ENCODE peak calls at places on chromosomes 7 and 10, in seven cellular contexts. One of them, this sample, is unnamed.
A peak's percentile ranks its signal among the peaks of the same experiment; 100 is the strongest.

GRCh38 chr10:79348640-79348988 is 1.3 kb downstream of the PPIF start:
- DNase-seq in IMR-90: no peak
- DNase-seq in GM12865: no peak
- DNase-seq in CD4-positive, CD25-positive, alpha-beta regulatory T cell: no peak
- DNase-seq in HTR-8/SVneo: no peak
- DNase-seq in Daoy: no peak
- DNase-seq in NCI-H1417: no peak
- DNase-seq in this sample: no peak

GRCh38 chr7:94971051-94971867 is 63.9 kb downstream of the PPP1R9A start:
- DNase-seq in CD4-positive, CD25-positive, alpha-beta regulatory T cell: no peak
- DNase-seq in HTR-8/SVneo: no peak
- DNase-seq in GM12865: no peak
- DNase-seq in NCI-H1417: no peak
- DNase-seq in IMR-90: no peak
- DNase-seq in Daoy: peak; percentile 7
- DNase-seq in this sample: no peak

GRCh38 chr10:46226232-46226631 is 60.6 kb upstream of the ANTXRL start:
- DNase-seq in Daoy: no peak
- DNase-seq in GM12865: no peak
- DNase-seq in CD4-positive, CD25-positive, alpha-beta regulatory T cell: no peak
- DNase-seq in IMR-90: no peak
- DNase-seq in NCI-H1417: no peak
- DNase-seq in HTR-8/SVneo: no peak
- DNase-seq in this sample: no peak

GRCh38 chr10:15518256-15518655 is 147.2 kb upstream of the FAM171A1 start:
- DNase-seq in GM12865: no peak
- DNase-seq in HTR-8/SVneo: peak; percentile 18
- DNase-seq in Daoy: peak; percentile 72
- DNase-seq in NCI-H1417: no peak
- DNase-seq in CD4-positive, CD25-positive, alpha-beta regulatory T cell: no peak
- DNase-seq in IMR-90: no peak
- DNase-seq in this sample: no peak

GRCh38 chr10:71706216-71707121 is 13.1 kb downstream of the C10orf105 start:
- DNase-seq in HTR-8/SVneo: no peak
- DNase-seq in Daoy: no peak
- DNase-seq in IMR-90: no peak
- DNase-seq in NCI-H1417: no peak
- DNase-seq in GM12865: no peak
- DNase-seq in CD4-positive, CD25-positive, alpha-beta regulatory T cell: no peak
- DNase-seq in this sample: no peak

GRCh38 chr7:155533827-155534690 is 12.3 kb downstream of the CNPY1 start:
- DNase-seq in CD4-positive, CD25-positive, alpha-beta regulatory T cell: no peak
- DNase-seq in Daoy: peak; percentile 78
- DNase-seq in HTR-8/SVneo: peak; percentile 27
- DNase-seq in GM12865: peak; percentile 31
- DNase-seq in NCI-H1417: peak; percentile 60
- DNase-seq in IMR-90: no peak
- DNase-seq in this sample: no peak

GRCh38 chr10:116742367-116743265 is at the start of gene HSPA12A:
- DNase-seq in GM12865: peak; percentile 48
- DNase-seq in CD4-positive, CD25-positive, alpha-beta regulatory T cell: peak; percentile 19
- DNase-seq in IMR-90: peak; percentile 89
- DNase-seq in Daoy: peak; percentile 79
- DNase-seq in HTR-8/SVneo: peak; percentile 50
- DNase-seq in NCI-H1417: peak; percentile 74
- DNase-seq in this sample: no peak

GRCh38 chr10:127441350-127442219 is 107.5 kb upstream of the NPS start:
- DNase-seq in Daoy: no peak
- DNase-seq in HTR-8/SVneo: no peak
- DNase-seq in IMR-90: no peak
- DNase-seq in NCI-H1417: no peak
- DNase-seq in CD4-positive, CD25-positive, alpha-beta regulatory T cell: no peak
- DNase-seq in GM12865: no peak
- DNase-seq in this sample: no peak

GRCh38 chr10:75972494-75973276 is 541.3 kb downstream of the LRMDA start:
- DNase-seq in NCI-H1417: peak; percentile 3
- DNase-seq in Daoy: peak; percentile 12
- DNase-seq in IMR-90: peak; percentile 52
- DNase-seq in GM12865: no peak
- DNase-seq in CD4-positive, CD25-positive, alpha-beta regulatory T cell: no peak
- DNase-seq in HTR-8/SVneo: no peak
- DNase-seq in this sample: no peak

GRCh38 chr7:74606101-74606908 is 51.2 kb upstream of the GTF2I start:
- DNase-seq in GM12865: peak; percentile 55
- DNase-seq in CD4-positive, CD25-positive, alpha-beta regulatory T cell: peak; percentile 7
- DNase-seq in NCI-H1417: peak; percentile 46
- DNase-seq in Daoy: peak; percentile 74
- DNase-seq in HTR-8/SVneo: no peak
- DNase-seq in IMR-90: no peak
- DNase-seq in this sample: no peak

GRCh38 chr10:20105931-20106330 is 289.7 kb downstream of the PLXDC2 start:
- DNase-seq in CD4-positive, CD25-positive, alpha-beta regulatory T cell: no peak
- DNase-seq in Daoy: no peak
- DNase-seq in IMR-90: peak; percentile 80
- DNase-seq in NCI-H1417: no peak
- DNase-seq in GM12865: no peak
- DNase-seq in HTR-8/SVneo: no peak
- DNase-seq in this sample: no peak

GRCh38 chr10:132151951-132152505 is 34.7 kb upstream of the DPYSL4 start:
- DNase-seq in Daoy: no peak
- DNase-seq in CD4-positive, CD25-positive, alpha-beta regulatory T cell: no peak
- DNase-seq in HTR-8/SVneo: no peak
- DNase-seq in IMR-90: no peak
- DNase-seq in NCI-H1417: no peak
- DNase-seq in GM12865: no peak
- DNase-seq in this sample: no peak

GRCh38 chr10:78224602-78225001 is 190.9 kb downstream of the RPS24 start:
- DNase-seq in IMR-90: peak; percentile 83
- DNase-seq in HTR-8/SVneo: no peak
- DNase-seq in NCI-H1417: no peak
- DNase-seq in Daoy: peak; percentile 45
- DNase-seq in CD4-positive, CD25-positive, alpha-beta regulatory T cell: no peak
- DNase-seq in GM12865: no peak
- DNase-seq in this sample: no peak

GRCh38 chr10:34235164-34235832 is 579.8 kb downstream of the PARD3 start:
- DNase-seq in NCI-H1417: no peak
- DNase-seq in IMR-90: peak; percentile 83
- DNase-seq in HTR-8/SVneo: peak; percentile 20
- DNase-seq in CD4-positive, CD25-positive, alpha-beta regulatory T cell: no peak
- DNase-seq in Daoy: peak; percentile 72
- DNase-seq in GM12865: no peak
- DNase-seq in this sample: no peak

GRCh38 chr7:14340415-14341079 is 351.1 kb upstream of the ETV1 start:
- DNase-seq in CD4-positive, CD25-positive, alpha-beta regulatory T cell: no peak
- DNase-seq in IMR-90: no peak
- DNase-seq in GM12865: no peak
- DNase-seq in Daoy: no peak
- DNase-seq in NCI-H1417: peak; percentile 76
- DNase-seq in HTR-8/SVneo: no peak
- DNase-seq in this sample: no peak

GRCh38 chr10:80400136-80400804 is 8.1 kb upstream of the PRXL2A start:
- DNase-seq in NCI-H1417: no peak
- DNase-seq in CD4-positive, CD25-positive, alpha-beta regulatory T cell: no peak
- DNase-seq in GM12865: no peak
- DNase-seq in HTR-8/SVneo: no peak
- DNase-seq in Daoy: no peak
- DNase-seq in IMR-90: no peak
- DNase-seq in this sample: no peak

GRCh38 chr10:1115262-1115955 is 59.2 kb downstream of the WDR37 start:
- DNase-seq in IMR-90: no peak
- DNase-seq in HTR-8/SVneo: no peak
- DNase-seq in NCI-H1417: no peak
- DNase-seq in CD4-positive, CD25-positive, alpha-beta regulatory T cell: no peak
- DNase-seq in GM12865: no peak
- DNase-seq in Daoy: no peak
- DNase-seq in this sample: no peak

GRCh38 chr10:3652886-3653285 is 132.1 kb downstream of the KLF6 start:
- DNase-seq in HTR-8/SVneo: no peak
- DNase-seq in CD4-positive, CD25-positive, alpha-beta regulatory T cell: no peak
- DNase-seq in GM12865: no peak
- DNase-seq in NCI-H1417: no peak
- DNase-seq in Daoy: peak; percentile 18
- DNase-seq in IMR-90: peak; percentile 40
- DNase-seq in this sample: no peak

GRCh38 chr7:103857435-103857834 is 132.0 kb downstream of the RELN start:
- DNase-seq in NCI-H1417: peak; percentile 73
- DNase-seq in IMR-90: no peak
- DNase-seq in HTR-8/SVneo: no peak
- DNase-seq in CD4-positive, CD25-positive, alpha-beta regulatory T cell: no peak
- DNase-seq in GM12865: no peak
- DNase-seq in Daoy: no peak
- DNase-seq in this sample: no peak

GRCh38 chr7:84384417-84384816 is 189.8 kb upstream of the SEMA3A start:
- DNase-seq in NCI-H1417: no peak
- DNase-seq in GM12865: no peak
- DNase-seq in HTR-8/SVneo: no peak
- DNase-seq in IMR-90: peak; percentile 46
- DNase-seq in Daoy: no peak
- DNase-seq in CD4-positive, CD25-positive, alpha-beta regulatory T cell: no peak
- DNase-seq in this sample: no peak

GRCh38 chr7:150686030-150686626 is 622 bp downstream of the GIMAP2 start:
- DNase-seq in IMR-90: no peak
- DNase-seq in NCI-H1417: no peak
- DNase-seq in GM12865: peak; percentile 52
- DNase-seq in CD4-positive, CD25-positive, alpha-beta regulatory T cell: no peak
- DNase-seq in Daoy: peak; percentile 15
- DNase-seq in HTR-8/SVneo: no peak
- DNase-seq in this sample: no peak

GRCh38 chr7:7221602-7222038 is 39.3 kb downstream of the C1GALT1 start:
- DNase-seq in Daoy: peak; percentile 68
- DNase-seq in HTR-8/SVneo: peak; percentile 21
- DNase-seq in GM12865: no peak
- DNase-seq in IMR-90: peak; percentile 75
- DNase-seq in CD4-positive, CD25-positive, alpha-beta regulatory T cell: no peak
- DNase-seq in NCI-H1417: no peak
- DNase-seq in this sample: no peak

GRCh38 chr10:84296071-84296981 is 32.1 kb upstream of the CCSER2 start:
- DNase-seq in GM12865: no peak
- DNase-seq in CD4-positive, CD25-positive, alpha-beta regulatory T cell: no peak
- DNase-seq in NCI-H1417: no peak
- DNase-seq in IMR-90: peak; percentile 98
- DNase-seq in Daoy: peak; percentile 82
- DNase-seq in HTR-8/SVneo: peak; percentile 37
- DNase-seq in this sample: no peak

GRCh38 chr10:13973742-13974141 is 357.0 kb downstream of the FRMD4A start:
- DNase-seq in Daoy: no peak
- DNase-seq in IMR-90: peak; percentile 89
- DNase-seq in CD4-positive, CD25-positive, alpha-beta regulatory T cell: no peak
- DNase-seq in GM12865: no peak
- DNase-seq in HTR-8/SVneo: no peak
- DNase-seq in NCI-H1417: no peak
- DNase-seq in this sample: no peak

This sample was measured in central memory CD8-positive, alpha-beta T cell.